ENCODE peak calls at places on chromosomes 12 and 14, in four cellular contexts. Y, U, Q and I are unnamed samples.

GRCh38 chr12:129363041-129363440 is 509.8 kb downstream of the GLT1D1 start:
- DNase-seq in Y (no peak), Q (no peak), U (no peak), I (no peak)

GRCh38 chr14:89294060-89294459 is 123.0 kb downstream of the FOXN3 start:
- DNase-seq in Q (no peak), Y (no peak), U (no peak), I (no peak)

GRCh38 chr14:31206536-31207286 is 882 bp downstream of the HECTD1 start:
- DNase-seq in U (no peak), Q (peak), Y (no peak), I (no peak)

GRCh38 chr14:77319416-77319815 is 1.3 kb downstream of the POMT2 start:
- DNase-seq in Q (no peak), Y (no peak), U (no peak), I (no peak)

GRCh38 chr14:91325211-91325610 is 80.7 kb upstream of the GPR68 start:
- DNase-seq in U (no peak), Q (no peak), Y (no peak), I (no peak)

GRCh38 chr14:100784523-100785337 is 41.2 kb upstream of the MEG3 start:
- DNase-seq in Y (no peak), Q (no peak), U (no peak), I (no peak)

GRCh38 chr14:26597136-26598080 is at the start of gene NOVA1:
- DNase-seq in U (no peak), Y (peak), Q (no peak), I (no peak)

GRCh38 chr14:105629886-105630215 is 103.5 kb downstream of the TMEM121 start:
- DNase-seq in Y (no peak), Q (no peak), U (no peak), I (no peak)

GRCh38 chr12:109732321-109733305 is 19.0 kb downstream of the FAM222A start:
- DNase-seq in U (no peak), Q (no peak), Y (no peak), I (no peak)

GRCh38 chr12:26845057-26845666 is 12.2 kb upstream of the ITPR2 start:
- DNase-seq in U (no peak), Q (no peak), Y (no peak), I (peak)

GRCh38 chr12:95548539-95549391 is 2.5 kb downstream of the USP44 start:
- DNase-seq in Q (peak), U (no peak), Y (no peak), I (no peak)

GRCh38 chr12:46153267-46153872 is 115.5 kb downstream of the SLC38A1 start:
- DNase-seq in U (no peak), Q (no peak), Y (no peak), I (peak)

GRCh38 chr12:24778486-24779304 is 170.2 kb downstream of the BCAT1 start:
- DNase-seq in Q (peak), U (peak), Y (no peak), I (no peak)

GRCh38 chr12:132295101-132295526 is 34.3 kb downstream of the GALNT9 start:
- DNase-seq in U (no peak), Q (no peak), Y (no peak), I (no peak)

GRCh38 chr14:22850944-22851790 is 14.8 kb downstream of the MMP14 start:
- DNase-seq in Y (no peak), Q (no peak), U (no peak), I (no peak)

GRCh38 chr12:85516667-85517325 is 236.8 kb downstream of the ALX1 start:
- DNase-seq in Y (no peak), Q (no peak), U (no peak), I (no peak)

GRCh38 chr12:103547929-103548328 is 39.1 kb upstream of the STAB2 start:
- DNase-seq in Q (no peak), Y (no peak), U (no peak), I (no peak)

GRCh38 chr12:68636268-68636667 is 25.6 kb downstream of the RAP1B start:
- DNase-seq in Y (no peak), Q (no peak), U (no peak), I (no peak)

GRCh38 chr12:28258998-28259397 is 68.7 kb downstream of the CCDC91 start:
- DNase-seq in Q (no peak), U (no peak), Y (no peak), I (no peak)

GRCh38 chr12:21775130-21775920 is 819 bp upstream of the KCNJ8 start:
- DNase-seq in U (no peak), Y (no peak), Q (no peak), I (no peak)

GRCh38 chr14:32507029-32507984 is 178.2 kb downstream of the AKAP6 start:
- DNase-seq in Q (no peak), Y (no peak), U (no peak), I (peak)

GRCh38 chr14:95432152-95433093 is 84.0 kb downstream of the SYNE3 start:
- DNase-seq in U (no peak), Q (peak), Y (no peak), I (no peak)

GRCh38 chr14:52313903-52314481 is at the start of gene PTGER2:
- DNase-seq in Q (peak), U (no peak), Y (no peak), I (peak)

GRCh38 chr14:103022669-103023044 is 34.7 kb downstream of the CDC42BPB start:
- DNase-seq in U (no peak), Q (no peak), Y (no peak), I (no peak)

DNA sequence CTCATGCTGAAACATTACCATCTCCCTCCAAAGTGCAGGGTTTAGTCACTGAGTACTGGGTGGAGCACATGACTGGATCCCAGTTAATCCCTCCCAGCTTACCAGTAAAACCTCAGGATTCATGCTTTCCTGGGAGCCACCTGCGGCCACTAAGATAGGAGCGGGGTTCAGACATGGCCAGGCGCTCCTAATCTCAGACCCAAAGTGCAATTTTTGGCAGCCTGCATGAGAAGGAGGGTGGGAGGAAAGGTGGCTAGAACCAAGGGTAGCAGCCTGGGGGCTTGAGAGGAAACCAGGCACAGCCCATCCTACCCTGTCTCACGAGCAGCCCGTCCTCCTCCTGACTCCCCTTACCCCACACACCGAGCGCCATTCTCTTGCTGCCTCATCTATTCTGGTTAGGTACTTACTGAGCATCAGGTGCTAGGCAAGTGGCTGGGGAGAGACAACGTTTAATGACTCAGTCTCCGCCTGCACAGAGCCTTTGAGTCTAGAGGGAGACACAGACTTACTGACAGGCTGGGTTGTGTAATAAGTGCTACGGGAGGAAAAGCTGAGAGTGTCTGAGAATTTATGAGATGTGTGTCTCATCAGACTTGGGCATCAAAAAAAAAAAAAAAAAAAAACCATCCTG is 9.9 kb downstream of the GPRC5A start:
- DNase-seq in Y (no peak), Q (no peak), U (no peak), I (no peak)
- TF ChIP-seq EGR1 in Y (no peak), Q (no peak), U (no peak), I (no peak)

DNA sequence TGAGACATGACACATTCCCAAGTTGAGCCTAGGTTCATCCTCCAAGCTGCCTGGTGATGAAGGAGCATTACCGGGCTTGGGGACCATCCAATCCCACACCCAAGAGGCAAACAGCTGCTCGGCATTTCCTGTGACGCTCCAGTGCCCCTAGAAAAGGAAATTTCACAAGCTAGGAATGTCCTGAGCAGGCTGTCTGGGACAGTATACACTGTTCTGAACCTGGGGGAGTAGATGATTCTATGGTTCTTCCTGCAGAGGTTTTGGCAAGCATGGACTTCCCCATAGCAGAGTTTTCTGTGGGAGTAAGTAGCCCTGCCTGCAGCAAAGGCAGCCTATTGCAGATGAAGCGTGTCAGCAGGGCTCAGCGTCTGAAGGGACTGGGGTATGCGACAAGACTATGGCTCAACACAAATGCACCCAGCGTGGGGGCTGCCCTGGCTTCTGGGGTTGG is 47.4 kb upstream of the SRSF5 start:
- DNase-seq in Q (no peak), U (no peak), Y (no peak), I (no peak)
- TF ChIP-seq EGR1 in Q (no peak), U (no peak), Y (no peak), I (no peak)

GRCh38 chr14:104109121-104109541 is 23.6 kb downstream of the ASPG start:
- DNase-seq in U (no peak), Y (no peak), Q (no peak), I (no peak)
- TF ChIP-seq EGR1 in U (no peak), Y (no peak), Q (no peak), I (no peak)

DNA sequence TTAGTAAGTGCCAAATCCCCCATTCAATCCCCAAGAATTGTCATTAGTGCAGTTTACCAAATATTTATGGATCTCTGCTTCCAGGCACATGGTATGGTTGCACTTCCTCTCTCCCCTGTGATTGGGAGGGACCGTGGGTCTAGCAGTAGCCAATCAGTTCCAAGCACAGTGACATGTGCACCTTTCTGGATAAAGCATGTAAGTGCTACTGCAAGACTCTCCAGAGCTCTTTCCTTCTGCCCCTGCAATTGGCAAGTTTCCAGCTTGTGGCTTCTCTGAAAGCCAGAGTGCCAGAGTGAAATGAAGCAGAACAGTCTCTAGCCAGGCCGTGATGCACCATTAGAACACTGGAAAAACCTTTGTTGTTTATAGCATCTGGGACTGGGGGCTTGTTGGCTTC is 85.3 kb upstream of the FLRT2 start:
- DNase-seq in U (no peak), Y (no peak), Q (no peak), I (no peak)
- TF ChIP-seq EGR1 in U (no peak), Y (no peak), Q (no peak), I (no peak)